ENCODE peak calls at places on chromosomes 2 and 18, in four cellular contexts. B is PC-9, P is GM23248, S is neural progenitor cell. M is an unnamed sample.

GRCh38 chr2:196233808-196234501 is 62.6 kb upstream of the STK17B start:
- DNase-seq in B (no peak), P (peak; percentile 40), S (no peak), M (no peak)

GRCh38 chr2:102005989-102006885 is 14.5 kb downstream of the IL1R2 start:
- DNase-seq in B (no peak), P (peak; percentile 72), S (peak; percentile 76), M (peak; percentile 30)

GRCh38 chr2:24676493-24676892 is 116.7 kb downstream of the PTRHD1 start:
- DNase-seq in B (peak; percentile 2), P (no peak), S (no peak), M (no peak)

GRCh38 chr2:43220982-43221659 is 5.3 kb downstream of the ZFP36L2 start:
- DNase-seq in B (no peak), P (peak; percentile 72), S (peak; percentile 83), M (peak; percentile 94)

GRCh38 chr2:141582213-141582612 is 548.6 kb downstream of the LRP1B start:
- DNase-seq in B (no peak), P (no peak), S (no peak), M (no peak)

GRCh38 chr2:30730736-30731135 is 76.5 kb downstream of the CAPN13 start:
- DNase-seq in B (no peak), P (no peak), S (no peak), M (no peak)

GRCh38 chr18:65523461-65523860 is 227.4 kb upstream of the CDH7 start:
- DNase-seq in B (no peak), P (no peak), S (peak; percentile 27), M (no peak)

GRCh38 chr2:41199320-41199719 is 747.4 kb upstream of the SLC8A1 start:
- DNase-seq in B (no peak), P (no peak), S (no peak), M (no peak)

GRCh38 chr18:13623871-13624270 is 102.5 kb downstream of the FAM210A start:
- DNase-seq in B (no peak), P (no peak), S (no peak), M (no peak)

GRCh38 chr2:173407176-173407575 is 52.5 kb downstream of the CDCA7 start:
- DNase-seq in B (no peak), P (no peak), S (no peak), M (no peak)

GRCh38 chr2:239368906-239369584 is 31.8 kb downstream of the HDAC4 start:
- DNase-seq in B (no peak), P (no peak), S (no peak), M (no peak)

DNA sequence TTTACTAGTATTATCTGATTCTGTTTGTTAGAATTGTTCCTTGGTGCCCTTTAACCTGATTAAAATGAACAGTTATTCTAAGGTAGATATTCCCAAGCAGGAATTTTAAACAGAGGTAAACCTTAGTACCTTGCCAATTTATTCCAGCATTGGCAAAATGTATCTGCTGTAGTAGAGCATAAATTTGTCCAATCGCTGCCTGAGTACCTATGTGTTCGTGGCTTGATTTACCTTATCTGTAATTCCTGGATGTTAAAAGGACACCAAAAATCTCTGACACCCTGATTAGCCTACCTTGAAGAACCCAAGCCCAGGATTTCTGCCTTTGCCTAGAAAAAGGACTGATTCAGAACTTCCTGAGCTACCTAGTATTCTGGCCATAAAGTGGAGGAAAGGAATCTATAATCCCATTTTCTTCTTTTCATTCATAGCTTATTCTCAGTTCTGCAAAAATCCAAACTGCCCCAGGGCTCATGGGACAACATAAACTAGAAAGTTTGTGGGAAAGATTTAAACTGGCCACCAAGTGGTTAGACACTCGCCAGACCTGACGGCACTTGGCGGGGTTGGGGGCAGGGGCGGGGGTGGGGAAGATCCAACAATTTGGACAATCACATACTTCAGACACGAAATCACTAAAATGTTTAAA is 16.2 kb upstream of the ZCCHC2 start:
- DNase-seq in B (no peak), P (no peak), S (no peak), M (no peak)
- H3K4me3 ChIP-seq in B (peak overlapping the region; percentile 45), P (peak overlapping the region; percentile 50), S (no peak overlapping the region), M (peak overlapping the region; percentile 45)

GRCh38 chr18:76464281-76465259 is 30.5 kb downstream of the ZNF516 start:
- DNase-seq in B (no peak), P (no peak), S (no peak), M (no peak)

GRCh38 chr18:76468345-76469275 is 26.4 kb downstream of the ZNF516 start:
- DNase-seq in B (no peak), P (no peak), S (no peak), M (no peak)

GRCh38 chr18:76465630-76466409 is 29.2 kb downstream of the ZNF516 start:
- DNase-seq in B (no peak), P (no peak), S (no peak), M (no peak)

GRCh38 chr18:76466410-76466991 is 28.5 kb downstream of the ZNF516 start:
- DNase-seq in B (no peak), P (no peak), S (no peak), M (no peak)

GRCh38 chr18:76467371-76468190 is 27.5 kb downstream of the ZNF516 start:
- DNase-seq in B (no peak), P (peak; percentile 27), S (peak; percentile 44), M (no peak)
- H3K4me3 ChIP-seq in B (no peak overlapping the region), P (no peak overlapping the region), S (no peak overlapping the region), M (no peak overlapping the region)

DNA sequence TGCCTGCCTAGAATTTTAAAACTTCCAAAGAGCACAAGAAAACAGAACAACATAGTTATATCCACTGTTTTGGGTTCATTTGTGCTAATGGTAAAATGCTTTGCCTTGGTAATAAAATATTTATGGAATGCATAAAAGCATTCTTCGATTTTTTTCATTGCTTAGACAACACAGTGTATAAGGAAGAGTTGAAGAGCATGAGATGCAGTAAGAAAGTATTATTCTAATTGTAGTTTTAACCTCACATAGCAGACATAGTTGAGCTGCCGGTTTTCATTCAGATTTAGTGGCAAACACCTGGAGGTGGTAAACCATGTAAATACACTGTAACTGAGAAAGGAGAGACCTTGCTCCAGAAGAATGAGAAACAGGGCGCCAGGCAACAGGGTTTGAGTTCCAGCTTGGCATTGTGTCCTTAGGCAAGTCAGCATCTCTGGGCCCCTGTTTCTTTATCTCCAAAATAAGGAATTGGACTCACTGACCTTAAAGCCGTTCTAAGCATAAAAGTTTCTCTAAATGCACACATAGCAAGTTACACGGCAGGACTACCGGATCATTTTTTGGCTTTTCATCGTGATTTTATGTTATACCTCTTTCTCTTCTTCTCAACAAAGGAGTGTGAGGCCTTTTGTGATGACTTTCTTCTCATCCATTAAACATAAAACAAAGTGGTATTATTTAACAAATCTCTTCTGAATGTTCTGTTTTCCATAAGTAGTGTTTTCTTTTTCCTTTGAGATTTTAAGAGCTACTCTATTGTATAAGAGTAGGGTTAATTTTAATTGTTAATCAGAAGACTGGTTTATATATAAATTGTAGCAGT is 7.9 kb downstream of the UGP2 start:
- DNase-seq in B (peak; percentile 34), P (peak; percentile 39), S (peak; percentile 64), M (no peak)
- H3K4me3 ChIP-seq in B (no peak overlapping the region), P (peak overlapping the region; percentile 54), S (peak overlapping the region; percentile 31), M (no peak overlapping the region)

GRCh38 chr2:733495-733894 is 56.3 kb upstream of the TMEM18 start:
- DNase-seq in B (no peak), P (no peak), S (no peak), M (no peak)
- H3K4me3 ChIP-seq in B (no peak overlapping the region), P (no peak overlapping the region), S (no peak overlapping the region), M (no peak overlapping the region)

GRCh38 chr2:133988316-133988891 is 265.5 kb upstream of the MGAT5 start:
- DNase-seq in B (peak; percentile 3), P (no peak), S (no peak), M (no peak)

GRCh38 chr2:133986881-133987793 is 266.7 kb upstream of the MGAT5 start:
- DNase-seq in B (no peak), P (no peak), S (no peak), M (no peak)

GRCh38 chr2:133985563-133985962 is 268.3 kb upstream of the MGAT5 start:
- DNase-seq in B (no peak), P (no peak), S (no peak), M (no peak)

GRCh38 chr2:133982231-133982630 is 271.6 kb upstream of the MGAT5 start:
- DNase-seq in B (no peak), P (no peak), S (no peak), M (no peak)

GRCh38 chr2:133986076-133986837 is 267.6 kb upstream of the MGAT5 start:
- DNase-seq in B (no peak), P (peak; percentile 36), S (no peak), M (peak; percentile 19)
- H3K4me3 ChIP-seq in B (no peak overlapping the region), P (no peak overlapping the region), S (no peak overlapping the region), M (no peak overlapping the region)

GRCh38 chr2:120291464-120292311 is 39.0 kb downstream of the RALB start:
- DNase-seq in B (peak; percentile 88), P (peak; percentile 75), S (no peak), M (no peak)
- H3K4me3 ChIP-seq in B (peak overlapping the region; percentile 14), P (no peak overlapping the region), S (no peak overlapping the region), M (no peak overlapping the region)

GRCh38 chr18:8794133-8794986 is 89.0 kb downstream of the MTCL1 start:
- DNase-seq in B (no peak), P (peak; percentile 73), S (no peak), M (peak; percentile 77)
- H3K4me3 ChIP-seq in B (no peak overlapping the region), P (no peak overlapping the region), S (no peak overlapping the region), M (no peak overlapping the region)